ENCODE peak calls at places on chromosomes 3 and 15, in eight cellular contexts. E is iPS-NIHi11; R is ACHN; L is Ammon's horn; F is stimulated activated naive CD4-positive, alpha-beta T cell; Z is AG20443; P is EL; G is stimulated activated CD8-positive, alpha-beta memory T cell treated with anti-CD3 and anti-CD28 coated beads, Interleukin-15, amount 100 ng/mL, for 1 hour. A is an unnamed sample.

GRCh38 chr15:45703670-45704328 is 69.0 kb downstream of the SQOR start:
- DNase-seq in E (peak), R (peak), L (no peak), F (no peak), Z (no peak), P (no peak), G (no peak), A (no peak)

GRCh38 chr3:47652142-47652541 is 73.5 kb upstream of the CSPG5 start:
- DNase-seq in E (no peak), R (no peak), L (no peak), F (no peak), Z (no peak), P (no peak), G (no peak), A (no peak)

GRCh38 chr3:148227534-148227933 is 470.2 kb upstream of the AGTR1 start:
- DNase-seq in E (no peak), R (no peak), L (no peak), F (no peak), Z (no peak), P (peak), G (no peak), A (peak)

GRCh38 chr15:77071338-77072223 is 672 bp upstream of the TSPAN3 start:
- DNase-seq in E (no peak), R (no peak), L (no peak), F (no peak), Z (no peak), P (no peak), G (no peak), A (no peak)

GRCh38 chr3:86934851-86935250 is 56.1 kb downstream of the VGLL3 start:
- DNase-seq in E (no peak), R (no peak), L (no peak), F (no peak), Z (no peak), P (no peak), G (no peak), A (no peak)

GRCh38 chr15:77834276-77834990 is 201.7 kb upstream of the LINGO1 start:
- DNase-seq in E (no peak), R (no peak), L (no peak), F (no peak), Z (no peak), P (no peak), G (no peak), A (no peak)

GRCh38 chr15:50137893-50138292 is 18.9 kb upstream of the ATP8B4 start:
- DNase-seq in E (no peak), R (no peak), L (no peak), F (no peak), Z (no peak), P (no peak), G (no peak), A (no peak)

GRCh38 chr15:66943456-66944095 is 121.8 kb upstream of the SMAD3 start:
- DNase-seq in E (no peak), R (no peak), L (no peak), F (no peak), Z (no peak), P (no peak), G (no peak), A (no peak)

GRCh38 chr3:129182390-129183180 is 1.1 kb downstream of the CNBP start:
- DNase-seq in E (no peak), R (no peak), L (no peak), F (peak), Z (peak), P (peak), G (no peak), A (no peak)

GRCh38 chr3:13750731-13751130 is 129.1 kb downstream of the WNT7A start:
- DNase-seq in E (no peak), R (no peak), L (no peak), F (no peak), Z (peak), P (no peak), G (no peak), A (no peak)

GRCh38 chr15:25803541-25803940 is 59.6 kb downstream of the ATP10A start:
- DNase-seq in E (no peak), R (no peak), L (no peak), F (no peak), Z (no peak), P (no peak), G (no peak), A (no peak)

GRCh38 chr3:29635888-29636287 is 355.0 kb downstream of the RBMS3 start:
- DNase-seq in E (no peak), R (no peak), L (no peak), F (no peak), Z (no peak), P (no peak), G (no peak), A (no peak)

GRCh38 chr3:124620600-124621063 is 109.6 kb upstream of the UMPS start:
- DNase-seq in E (no peak), R (peak), L (no peak), F (no peak), Z (no peak), P (peak), G (peak), A (peak)

GRCh38 chr15:90560229-90560771 is 30.6 kb downstream of the CRTC3 start:
- DNase-seq in E (no peak), R (no peak), L (no peak), F (no peak), Z (peak), P (peak), G (no peak), A (peak)

GRCh38 chr3:24857945-24858344 is 363.3 kb upstream of the THRB start:
- DNase-seq in E (no peak), R (no peak), L (no peak), F (no peak), Z (no peak), P (no peak), G (no peak), A (no peak)

GRCh38 chr3:40588406-40588805 is 63.6 kb downstream of the ZNF621 start:
- DNase-seq in E (peak), R (no peak), L (no peak), F (no peak), Z (no peak), P (no peak), G (no peak), A (no peak)

GRCh38 chr15:84914351-84914750 is 29.9 kb downstream of the SLC28A1 start:
- DNase-seq in E (no peak), R (no peak), L (no peak), F (no peak), Z (no peak), P (no peak), G (no peak), A (no peak)

GRCh38 chr3:10238330-10238995 is 9.8 kb upstream of the TATDN2 start:
- DNase-seq in E (no peak), R (no peak), L (no peak), F (no peak), Z (no peak), P (no peak), G (no peak), A (no peak)

GRCh38 chr15:47754312-47754711 is 37.0 kb downstream of the SEMA6D start:
- DNase-seq in E (no peak), R (peak), L (no peak), F (no peak), Z (no peak), P (no peak), G (no peak), A (no peak)

A was measured in brain microvascular endothelial cell.